ENCODE peak calls at places on chromosomes 16 and 17, in five cellular contexts. H, A, B, T and P are unnamed samples. For H3K36me3 and H3K27me3, the result is how much of the 10 kb centered on the place peaks cover.

GRCh38 chr16:86528061-86528929 is 18.0 kb downstream of the FOXF1 start:
- DNase-seq in H (no peak), A (no peak), B (no peak), T (no peak), P (no peak)

GRCh38 chr17:41799366-41799765 is 12.4 kb downstream of the P3H4 start:
- DNase-seq in H (no peak), A (no peak), B (no peak), T (no peak), P (no peak)

GRCh38 chr17:32208436-32208835 is 57.2 kb upstream of the RHBDL3 start:
- DNase-seq in H (no peak), A (no peak), B (no peak), T (no peak), P (no peak)

GRCh38 chr17:19249681-19250080 is 12.5 kb downstream of the EPN2 start:
- DNase-seq in H (peak), A (no peak), B (no peak), T (no peak), P (no peak)

GRCh38 chr17:48160177-48160967 is 52.8 kb downstream of the SNX11 start:
- DNase-seq in H (no peak), A (no peak), B (peak), T (peak), P (no peak)

GRCh38 chr17:29514792-29515191 is 52.0 kb downstream of the ABHD15 start:
- DNase-seq in H (no peak), A (peak), B (no peak), T (no peak), P (no peak)

GRCh38 chr16:9054460-9054859 is 37.0 kb upstream of the HAPSTR1 start:
- DNase-seq in H (no peak), A (no peak), B (no peak), T (no peak), P (no peak)

GRCh38 chr16:66618588-66618987 is 14.1 kb downstream of the CMTM3 start:
- DNase-seq in H (no peak), A (peak), B (no peak), T (no peak), P (no peak)

GRCh38 chr17:30291571-30292489 is at the start of gene BLMH:
- DNase-seq in H (peak), A (peak), B (peak), T (peak), P (peak)

GRCh38 chr17:58677204-58677880 is 14.5 kb downstream of the TEX14 start:
- DNase-seq in H (no peak), A (no peak), B (no peak), T (no peak), P (no peak)

GRCh38 chr16:88289549-88290344 is 93.0 kb upstream of the ZNF469 start:
- DNase-seq in H (no peak), A (no peak), B (no peak), T (no peak), P (no peak)

GRCh38 chr17:81491193-81491592 is 21.4 kb downstream of the ACTG1 start:
- DNase-seq in H (no peak), A (no peak), B (no peak), T (no peak), P (no peak)

GRCh38 chr16:4640572-4641305 is 16.1 kb downstream of the MGRN1 start:
- DNase-seq in H (no peak), A (no peak), B (no peak), T (no peak), P (no peak)

GRCh38 chr16:87661561-87661960 is 59.3 kb downstream of the JPH3 start:
- DNase-seq in H (peak), A (peak), B (no peak), T (peak), P (no peak)

GRCh38 chr16:30744146-30744545 is 4.1 kb upstream of the PHKG2 start:
- DNase-seq in H (no peak), A (no peak), B (no peak), T (no peak), P (no peak)

GRCh38 chr17:59706900-59707181 is 389 bp downstream of the PTRH2 start:
- DNase-seq in H (no peak), A (no peak), B (no peak), T (no peak), P (no peak)

GRCh38 chr16:77618011-77618410 is 104.3 kb upstream of the NUDT7 start:
- DNase-seq in H (no peak), A (no peak), B (no peak), T (no peak), P (no peak)

GRCh38 chr17:20908373-20909273 is 134.2 kb downstream of the USP22 start:
- DNase-seq in H (peak), A (peak), B (peak), T (peak), P (peak)

GRCh38 chr17:13917635-13918034 is 151.7 kb upstream of the COX10 start:
- DNase-seq in H (no peak), A (no peak), B (no peak), T (no peak), P (no peak)

GRCh38 chr17:17086585-17086984 is 44.3 kb downstream of the MPRIP start:
- DNase-seq in H (no peak), A (peak), B (peak), T (no peak), P (no peak)

GRCh38 chr16:88315543-88316105 is 67.1 kb upstream of the ZNF469 start:
- DNase-seq in H (peak), A (peak), B (no peak), T (no peak), P (peak)

GRCh38 chr17:38322156-38322779 is 21.5 kb downstream of the GPR179 start:
- DNase-seq in H (peak), A (peak), B (peak), T (peak), P (peak)

GRCh38 chr17:44556114-44556853 is 1.0 kb upstream of the FZD2 start:
- DNase-seq in H (peak), A (no peak), B (no peak), T (peak), P (no peak)

GRCh38 chr17:82737981-82738877 is 2.8 kb downstream of the FN3K start:
- DNase-seq in H (peak), A (peak), B (peak), T (no peak), P (no peak)

GRCh38 chr17:78497115-78497540 is 80.1 kb downstream of the DNAH17 start:
- DNase-seq in H (peak), A (peak), B (peak), T (peak), P (peak)

GRCh38 chr17:73902416-73903181 is 258.4 kb upstream of the SDK2 start:
- DNase-seq in H (no peak), A (no peak), B (no peak), T (peak), P (peak)

GRCh38 chr17:63950940-63951907 is 19.1 kb upstream of the CD79B start:
- DNase-seq in H (no peak), A (no peak), B (no peak), T (peak), P (no peak)

GRCh38 chr16:88759245-88759975 is 25.6 kb downstream of the PIEZO1 start:
- DNase-seq in H (no peak), A (no peak), B (peak), T (peak), P (peak)

GRCh38 chr16:49969356-49970030 is 55.5 kb upstream of the CNEP1R1 start:
- DNase-seq in H (no peak), A (no peak), B (no peak), T (peak), P (peak)

GRCh38 chr17:57519199-57519598 is 225.9 kb downstream of the CCDC182 start:
- DNase-seq in H (no peak), A (no peak), B (no peak), T (no peak), P (peak)

GRCh38 chr16:4570688-4571321 is 14.7 kb downstream of the C16orf96 start:
- DNase-seq in H (no peak), A (no peak), B (no peak), T (peak), P (no peak)

GRCh38 chr17:68089881-68090280 is 54.3 kb downstream of the KPNA2 start:
- DNase-seq in H (peak), A (peak), B (no peak), T (no peak), P (peak)

GRCh38 chr16:79050063-79050462 is 550.5 kb downstream of the MAF start:
- DNase-seq in H (no peak), A (no peak), B (no peak), T (no peak), P (no peak)

DNA sequence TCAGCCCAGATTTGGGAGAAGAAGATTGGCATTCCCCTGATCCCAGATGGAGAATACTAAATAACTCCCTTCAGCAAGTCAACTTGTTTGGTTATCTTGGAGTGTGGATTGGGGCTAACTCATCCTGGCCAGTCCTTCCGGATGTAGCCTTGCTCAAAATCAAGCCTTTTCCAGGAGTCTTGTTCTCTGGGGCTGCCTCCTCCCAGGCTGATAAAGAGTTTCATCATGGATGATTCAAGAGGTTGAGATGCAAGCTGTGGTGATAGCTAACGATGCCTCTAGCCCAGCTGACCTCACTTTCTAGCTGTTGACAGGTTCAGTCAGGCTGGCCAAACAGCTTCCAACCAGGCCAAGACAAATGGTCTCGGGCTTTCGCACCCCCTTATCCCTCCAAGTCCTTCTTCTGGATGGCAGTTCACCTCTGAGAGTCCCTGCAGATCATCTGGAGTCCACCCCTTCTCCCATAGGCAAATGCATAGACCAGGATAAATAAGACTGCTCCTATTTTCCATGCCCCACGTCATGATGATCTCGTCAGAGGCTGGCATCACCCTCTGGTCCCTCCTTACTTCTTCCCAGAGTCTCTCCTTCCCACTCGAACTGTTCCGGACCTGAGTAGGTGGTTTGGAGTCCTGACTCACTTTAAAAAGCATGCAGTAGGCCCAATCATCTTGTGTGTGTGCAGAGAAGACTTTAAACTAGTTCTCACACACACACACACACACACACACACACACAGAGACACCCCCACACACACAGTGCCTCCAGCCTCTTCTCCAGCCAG is 71.8 kb downstream of the SOX9 start:
- DNase-seq in H (peak), A (peak), B (no peak), T (no peak), P (no peak)
- H3K4me3 ChIP-seq in H (no peak), A (no peak), B (no peak), T (no peak), P (no peak)

GRCh38 chr16:16122264-16122663 is 101.0 kb downstream of the ABCC6 start:
- DNase-seq in H (no peak), A (no peak), B (no peak), T (no peak), P (no peak)
- H3K36me3 ChIP-seq in H (under half), A (under half), B (under half), T (under half), P (half or more)

DNA sequence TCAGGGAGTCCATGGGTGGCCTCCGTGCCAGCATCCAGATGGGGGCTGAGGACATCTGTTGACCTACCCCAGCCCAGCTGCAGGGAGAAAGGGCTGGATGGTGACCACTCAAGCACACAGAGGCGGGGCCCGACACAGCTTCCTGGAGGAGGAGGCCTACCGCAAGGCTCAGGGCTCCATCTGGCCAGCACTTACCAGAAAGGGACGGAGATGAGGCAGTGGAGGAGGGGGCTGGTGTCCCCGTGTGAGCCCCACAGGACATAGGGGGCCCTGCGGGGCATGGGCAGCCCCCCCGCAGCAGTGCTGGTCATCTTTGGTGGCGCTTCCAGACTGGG is 147.5 kb upstream of the CIBAR2 start:
- DNase-seq in H (no peak), A (no peak), B (no peak), T (no peak), P (peak)
- H3K27me3 ChIP-seq in H (under half), A (under half), B (under half), T (under half), P (under half)

DNA sequence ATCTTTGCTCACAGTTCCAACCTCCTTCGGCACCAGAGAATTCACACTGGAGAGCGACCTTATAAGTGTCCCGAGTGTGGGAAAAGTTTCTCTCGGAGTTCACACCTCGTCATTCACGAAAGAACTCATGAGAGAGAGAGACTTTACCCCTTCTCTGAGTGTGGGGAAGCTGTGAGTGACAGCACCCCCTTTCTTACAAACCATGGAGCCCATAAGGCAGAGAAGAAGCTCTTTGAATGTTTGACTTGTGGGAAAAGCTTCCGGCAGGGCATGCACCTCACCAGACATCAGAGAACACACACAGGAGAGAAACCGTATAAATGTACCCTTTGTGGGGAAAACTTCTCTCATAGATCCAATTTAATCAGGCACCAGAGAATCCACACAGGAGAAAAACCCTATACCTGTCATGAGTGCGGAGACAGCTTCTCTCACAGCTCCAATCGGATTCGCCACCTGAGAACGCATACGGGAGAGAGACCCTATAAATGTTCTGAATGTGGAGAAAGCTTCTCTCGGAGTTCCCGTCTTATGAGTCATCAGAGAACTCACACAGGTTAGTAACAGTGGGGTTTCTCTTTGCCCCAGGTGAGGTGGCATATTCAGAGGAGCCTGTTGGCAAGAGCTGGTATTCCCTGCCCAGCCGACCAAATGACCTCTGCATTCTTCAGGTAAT is 6.8 kb downstream of the ZNF263 start:
- DNase-seq in H (no peak), A (no peak), B (no peak), T (no peak), P (no peak)
- H3K4me3 ChIP-seq in H (no peak), A (no peak), B (no peak), T (no peak), P (no peak)

GRCh38 chr16:52630711-52631110 is 83.8 kb upstream of the TOX3 start:
- DNase-seq in H (no peak), A (no peak), B (no peak), T (no peak), P (no peak)
- H3K36me3 ChIP-seq in H (under half), A (under half), B (under half), T (under half), P (under half)

DNA sequence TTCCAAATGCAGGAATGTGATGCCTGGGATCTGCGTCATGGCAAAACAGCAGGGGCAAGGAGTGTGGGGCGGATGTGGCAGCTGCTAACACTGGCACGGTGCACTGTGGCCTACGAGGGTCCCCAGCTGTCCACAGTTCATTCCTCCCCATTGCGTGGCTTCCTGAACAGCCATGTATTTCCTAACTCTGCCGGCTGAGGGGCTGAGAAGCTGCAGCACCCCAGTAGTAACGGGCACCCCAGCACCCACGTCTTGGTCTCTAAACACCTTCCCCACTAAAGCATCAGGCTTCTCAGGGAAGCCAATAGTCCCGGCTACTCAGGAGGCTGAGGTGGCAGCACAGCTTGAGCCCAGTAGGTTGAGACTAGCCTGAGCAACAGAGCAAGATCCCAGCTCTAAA is 47.6 kb downstream of the LMF1 start:
- DNase-seq in H (no peak), A (no peak), B (no peak), T (no peak), P (peak)
- H3K27me3 ChIP-seq in H (under half), A (under half), B (under half), T (under half), P (under half)